ENCODE peak calls at places on chromosomes 11 and 22, in ten cellular contexts. Z, Y, M, O, E, L, J, P, N and T are unnamed samples.

GRCh38 chr11:9799901-9800300 is 136.0 kb downstream of the SWAP70 start:
- DNase-seq in J (no peak), L (no peak), Y (no peak), E (no peak), Z (no peak), N (no peak), P (no peak), O (no peak), M (no peak), T (no peak)

GRCh38 chr22:46592390-46592872 is 27.8 kb upstream of the GRAMD4 start:
- DNase-seq in M (no peak), J (no peak), O (no peak), E (peak), Z (no peak), L (peak), Y (no peak), P (peak), N (no peak), T (no peak)

GRCh38 chr22:17583151-17583550 is 19.9 kb downstream of the SLC25A18 start:
- DNase-seq in L (no peak), Z (no peak), M (no peak), O (no peak), P (no peak), Y (no peak), N (no peak), J (no peak), E (no peak), T (no peak)

GRCh38 chr11:9660886-9661285 is 3.0 kb upstream of the SWAP70 start:
- DNase-seq in O (no peak), Z (no peak), N (no peak), L (no peak), E (no peak), J (no peak), P (no peak), M (no peak), Y (no peak), T (no peak)

GRCh38 chr11:17699157-17700114 is 19.9 kb upstream of the MYOD1 start:
- DNase-seq in P (no peak), J (no peak), Y (no peak), L (peak), E (no peak), Z (no peak), O (no peak), M (peak), N (no peak), T (no peak)

GRCh38 chr22:48635031-48635430 is 1192.6 kb downstream of the BRD1 start:
- DNase-seq in P (no peak), Z (no peak), N (no peak), E (no peak), Y (no peak), L (no peak), O (no peak), J (no peak), M (no peak), T (no peak)

GRCh38 chr22:45504703-45505341 is 2.1 kb downstream of the FBLN1 start:
- DNase-seq in M (no peak), E (no peak), N (no peak), Z (no peak), J (no peak), L (no peak), O (no peak), Y (peak), P (no peak), T (no peak)

GRCh38 chr11:73322111-73322985 is 14.3 kb downstream of the ARHGEF17 start:
- DNase-seq in M (no peak), O (no peak), N (no peak), E (no peak), L (no peak), Y (no peak), J (no peak), Z (no peak), P (no peak), T (no peak)

GRCh38 chr11:42462558-42463310 is 849.1 kb upstream of the API5 start:
- DNase-seq in J (no peak), P (no peak), E (no peak), M (no peak), Z (no peak), N (no peak), Y (no peak), O (no peak), L (no peak), T (no peak)

GRCh38 chr11:77506857-77507256 is 33.0 kb upstream of the PAK1 start:
- DNase-seq in Z (no peak), J (no peak), L (no peak), Y (no peak), E (no peak), P (peak), M (no peak), O (peak), N (no peak), T (no peak)

GRCh38 chr11:113677648-113678047 is 28.5 kb downstream of the TMPRSS5 start:
- DNase-seq in L (no peak), Y (no peak), M (no peak), J (no peak), P (no peak), O (no peak), Z (no peak), E (no peak), N (no peak), T (no peak)

GRCh38 chr22:28903719-28904118 is 20.3 kb downstream of the ZNRF3 start:
- DNase-seq in O (no peak), L (no peak), Z (no peak), Y (no peak), N (no peak), P (no peak), E (peak), J (peak), M (no peak), T (no peak)
- H3K4me3 ChIP-seq in O (no peak), L (no peak), Z (no peak), Y (no peak), N (no peak), P (no peak), E (no peak), J (no peak), M (no peak), T (no peak)

GRCh38 chr22:23984430-23984829 is 4.5 kb downstream of the GSTT2 start:
- DNase-seq in O (no peak), P (no peak), L (no peak), Y (no peak), J (no peak), N (no peak), M (no peak), E (no peak), Z (no peak), T (no peak)
- TF ChIP-seq CTCF in O (no peak), P (no peak), L (no peak), Y (no peak), J (peak), N (no peak), M (peak), E (peak), Z (peak), T (no peak)

GRCh38 chr11:65555693-65556231 is 2.4 kb downstream of the LTBP3 start:
- DNase-seq in N (no peak), O (no peak), Y (peak), J (no peak), L (no peak), E (peak), Z (no peak), P (no peak), M (no peak), T (peak)
- TF ChIP-seq POLR2A in N (no peak), O (peak), Y (no peak), J (no peak), L (no peak), E (no peak), Z (no peak), P (no peak), M (peak), T (no peak)

DNA sequence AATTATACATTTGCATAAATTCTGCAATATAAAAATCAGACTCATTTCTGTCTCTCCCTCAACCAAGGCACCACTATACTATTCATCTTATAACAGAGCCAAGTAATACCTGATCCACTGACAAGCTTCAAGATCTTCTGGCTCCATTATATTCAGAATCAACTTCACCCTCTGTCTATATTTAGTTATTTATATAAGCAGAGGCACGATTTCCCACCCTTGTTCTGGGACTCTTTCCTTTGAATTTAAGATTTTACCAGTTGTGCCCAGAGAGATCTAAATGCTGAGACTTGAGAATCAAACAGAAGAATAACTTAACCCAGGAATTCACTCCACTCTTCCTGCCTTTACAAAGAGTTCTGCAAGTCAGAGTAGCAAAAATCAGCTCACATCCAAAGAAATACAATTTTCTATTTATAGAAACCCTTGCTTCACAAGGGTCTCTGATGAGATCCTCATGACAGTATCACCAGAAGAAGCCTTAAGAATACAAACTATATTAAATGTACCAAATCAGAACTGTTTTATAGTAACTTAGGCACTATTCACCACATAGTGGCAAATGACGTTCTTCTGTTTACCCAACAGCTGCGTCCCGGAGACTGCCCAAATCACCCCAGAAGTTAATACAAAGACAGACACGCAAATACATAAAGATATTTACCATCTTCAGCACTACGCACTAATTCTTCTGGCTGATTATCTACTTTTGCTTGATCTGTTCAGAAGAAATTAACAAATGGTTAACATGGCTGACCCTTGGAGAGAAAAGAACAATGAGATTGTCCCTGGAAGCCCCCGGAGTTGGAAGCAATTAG is 32.3 kb upstream of the CCDC89 start:
- DNase-seq in Z (no peak), M (no peak), L (no peak), Y (no peak), N (no peak), O (no peak), E (no peak), P (no peak), J (no peak), T (no peak)
- H3K4me3 ChIP-seq in Z (peak), M (peak), L (no peak), Y (peak), N (no peak), O (no peak), E (no peak), P (no peak), J (no peak), T (no peak)

DNA sequence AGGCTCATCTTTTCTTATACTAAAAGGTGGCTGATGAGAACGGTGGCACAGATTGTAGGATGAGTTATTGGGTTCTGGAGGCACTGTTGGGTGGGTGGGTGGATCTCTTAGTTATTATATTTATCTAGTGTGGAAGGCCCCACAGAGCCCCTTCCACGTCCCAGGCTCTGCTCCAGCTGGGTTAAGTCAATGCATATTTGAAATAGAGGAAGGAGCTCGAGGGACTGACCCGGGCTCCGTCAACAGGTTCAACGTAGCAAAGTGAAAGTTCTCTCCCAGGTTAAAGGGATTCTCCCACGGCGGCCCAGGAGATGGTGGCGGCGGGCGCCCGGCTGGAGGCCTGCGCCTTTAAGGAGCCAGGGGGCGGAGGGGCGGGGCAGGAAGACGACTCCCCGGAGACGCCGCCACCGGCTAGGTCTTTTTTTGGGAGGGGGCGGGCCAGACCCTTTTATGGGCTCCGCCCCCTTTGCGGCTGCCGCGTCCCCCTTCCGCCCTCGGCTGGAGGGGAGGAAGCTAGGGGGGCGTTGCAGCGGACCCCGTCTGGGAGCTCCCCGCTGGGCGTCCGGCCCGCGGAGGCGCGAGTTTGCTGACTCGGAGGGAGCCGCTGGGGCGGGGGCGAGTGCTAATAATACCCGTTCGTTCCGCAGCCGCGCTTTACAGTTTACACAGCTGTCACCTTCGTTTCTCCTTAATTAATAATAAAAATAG is 1.5 kb upstream of the INPPL1 start:
- DNase-seq in Y (peak), N (peak), O (peak), L (peak), Z (peak), P (peak), M (peak), E (peak), J (peak), T (peak)
- TF ChIP-seq CTCF in Y (peak), N (no peak), O (no peak), L (peak), Z (peak), P (peak), M (peak), E (no peak), J (no peak), T (no peak)

GRCh38 chr11:64060263-64060860 is 24.6 kb downstream of the FLRT1 start:
- DNase-seq in P (no peak), E (no peak), Y (no peak), L (no peak), Z (no peak), J (no peak), O (no peak), M (no peak), N (no peak), T (no peak)

GRCh38 chr11:64060861-64061444 is 25.2 kb downstream of the FLRT1 start:
- DNase-seq in J (no peak), M (no peak), P (peak), Z (no peak), E (no peak), L (peak), O (no peak), Y (peak), N (no peak), T (no peak)

GRCh38 chr11:64057890-64058289 is 22.2 kb downstream of the FLRT1 start:
- DNase-seq in Z (no peak), O (no peak), L (no peak), P (no peak), M (no peak), J (no peak), N (no peak), Y (no peak), E (no peak), T (no peak)

GRCh38 chr11:64058494-64058893 is 22.8 kb downstream of the FLRT1 start:
- DNase-seq in Y (peak), N (no peak), L (no peak), Z (no peak), O (no peak), E (peak), P (peak), J (no peak), M (no peak), T (no peak)

DNA sequence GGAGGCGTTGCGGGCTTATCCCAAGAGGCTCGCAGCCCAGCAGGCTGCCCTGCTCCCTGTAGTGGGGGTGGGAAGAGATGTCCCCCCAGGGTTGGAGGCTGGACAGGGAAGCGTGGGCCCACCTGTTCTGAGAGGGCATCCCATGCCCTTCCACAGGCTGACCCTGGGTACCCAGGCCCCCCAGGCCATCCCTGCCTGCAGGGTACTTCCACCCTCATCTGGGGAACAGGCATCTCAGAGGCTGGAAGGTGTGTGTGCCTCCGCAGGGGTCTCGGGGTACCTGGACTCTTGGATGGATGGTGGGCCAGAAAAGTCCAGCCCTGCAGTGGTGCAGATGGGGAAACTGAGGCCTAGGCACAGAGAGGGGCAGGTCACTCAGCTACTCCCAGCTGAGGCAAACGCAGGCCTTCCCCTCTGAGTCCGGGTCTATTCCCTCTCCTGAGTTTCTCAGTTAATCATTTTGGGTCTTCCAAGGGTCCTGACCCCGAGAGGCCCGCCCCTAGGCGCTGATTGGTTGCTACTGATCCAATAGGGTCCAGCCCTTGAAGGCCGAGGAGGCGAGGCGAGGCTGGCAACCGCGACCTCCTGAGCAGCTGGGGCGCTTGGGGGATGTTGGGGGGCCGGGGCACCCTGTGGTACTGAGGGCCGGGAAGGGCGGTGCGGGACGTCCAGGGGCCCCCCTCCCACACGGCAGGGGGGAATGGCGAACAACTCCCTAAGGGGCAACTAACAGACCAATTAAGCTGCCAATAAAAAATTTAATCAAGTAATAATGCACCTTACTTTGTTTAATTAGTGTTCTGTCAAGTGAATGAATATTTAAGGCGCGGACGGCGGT is 23.8 kb downstream of the FLRT1 start:
- DNase-seq in N (no peak), L (peak), Y (no peak), P (no peak), J (no peak), E (no peak), O (no peak), M (no peak), Z (no peak), T (no peak)
- TF ChIP-seq POLR2A in N (no peak), L (no peak), Y (no peak), P (no peak), J (no peak), E (no peak), O (no peak), M (no peak), Z (no peak), T (no peak)

GRCh38 chr11:61356701-61357100 is 5.0 kb downstream of the CYB561A3 start:
- DNase-seq in Z (no peak), J (no peak), M (no peak), N (no peak), L (no peak), E (no peak), Y (no peak), O (no peak), P (no peak), T (no peak)
- H3K4me3 ChIP-seq in Z (no peak), J (no peak), M (no peak), N (peak), L (no peak), E (no peak), Y (no peak), O (no peak), P (no peak), T (no peak)